ENCODE peak calls at places on chromosomes 4 and X, in five cellular contexts. One of them, this sample, is unnamed.

GRCh38 chrX:46447384-46447783 is 97.8 kb downstream of the ZNF674 start:
- DNase-seq in H1: no peak
- DNase-seq in K562: no peak
- DNase-seq in HCT116: no peak
- DNase-seq in HepG2: peak
- DNase-seq in this sample: no peak

GRCh38 chrX:107449490-107450175 is at the start of gene FRMPD3:
- DNase-seq in K562: no peak
- DNase-seq in HepG2: no peak
- DNase-seq in H1: no peak
- DNase-seq in HCT116: no peak
- DNase-seq in this sample: peak

GRCh38 chrX:79645749-79646148 is 278.6 kb upstream of the ITM2A start:
- DNase-seq in HCT116: no peak
- DNase-seq in HepG2: no peak
- DNase-seq in H1: no peak
- DNase-seq in K562: no peak
- DNase-seq in this sample: no peak

GRCh38 chr4:95363966-95364365 is 184.8 kb downstream of the UNC5C start:
- DNase-seq in HepG2: no peak
- DNase-seq in K562: no peak
- DNase-seq in HCT116: no peak
- DNase-seq in H1: no peak
- DNase-seq in this sample: no peak

GRCh38 chrX:38109042-38109904 is 102.9 kb downstream of the SYTL5 start:
- DNase-seq in K562: no peak
- DNase-seq in H1: no peak
- DNase-seq in HCT116: no peak
- DNase-seq in HepG2: no peak
- DNase-seq in this sample: no peak

GRCh38 chr4:2829933-2830451 is 13.7 kb upstream of the ADD1 start:
- DNase-seq in K562: no peak
- DNase-seq in H1: no peak
- DNase-seq in HepG2: no peak
- DNase-seq in HCT116: no peak
- DNase-seq in this sample: no peak

GRCh38 chr4:153543351-153543750 is 77.2 kb downstream of the TMEM131L start:
- DNase-seq in HCT116: no peak
- DNase-seq in H1: no peak
- DNase-seq in K562: no peak
- DNase-seq in HepG2: no peak
- DNase-seq in this sample: no peak

GRCh38 chr4:155639674-155640529 is 26.7 kb upstream of the GUCY1A1 start:
- DNase-seq in H1: no peak
- DNase-seq in K562: no peak
- DNase-seq in HCT116: no peak
- DNase-seq in HepG2: no peak
- DNase-seq in this sample: no peak

GRCh38 chr4:151961456-151961855 is 200.6 kb upstream of the GATB start:
- DNase-seq in H1: no peak
- DNase-seq in K562: no peak
- DNase-seq in HepG2: no peak
- DNase-seq in HCT116: no peak
- DNase-seq in this sample: no peak

GRCh38 chrX:372856-373640 is 13.7 kb downstream of the PPP2R3B start:
- DNase-seq in HCT116: no peak
- DNase-seq in HepG2: no peak
- DNase-seq in K562: no peak
- DNase-seq in H1: no peak
- DNase-seq in this sample: no peak

GRCh38 chr4:74671074-74671698 is 123.1 kb downstream of the BTC start:
- DNase-seq in HepG2: peak
- DNase-seq in K562: peak
- DNase-seq in HCT116: peak
- DNase-seq in H1: peak
- DNase-seq in this sample: no peak

GRCh38 chrX:37785569-37785968 is 5.7 kb downstream of the CYBB start:
- DNase-seq in HCT116: no peak
- DNase-seq in HepG2: no peak
- DNase-seq in H1: no peak
- DNase-seq in K562: no peak
- DNase-seq in this sample: no peak

GRCh38 chr4:27198246-27198645 is 337.6 kb downstream of the STIM2 start:
- DNase-seq in HepG2: no peak
- DNase-seq in K562: no peak
- DNase-seq in H1: no peak
- DNase-seq in HCT116: no peak
- DNase-seq in this sample: no peak

GRCh38 chr4:37451646-37452045 is 207.1 kb downstream of the NWD2 start:
- DNase-seq in H1: no peak
- DNase-seq in HCT116: no peak
- DNase-seq in HepG2: no peak
- DNase-seq in K562: no peak
- DNase-seq in this sample: no peak

GRCh38 chr4:1777822-1778641 is 15.1 kb upstream of the FGFR3 start:
- DNase-seq in HepG2: peak
- DNase-seq in H1: peak
- DNase-seq in HCT116: no peak
- DNase-seq in K562: peak
- DNase-seq in this sample: no peak

GRCh38 chr4:120815361-120815760 is 107.2 kb downstream of the PRDM5 start:
- DNase-seq in HepG2: no peak
- DNase-seq in H1: no peak
- DNase-seq in K562: no peak
- DNase-seq in HCT116: no peak
- DNase-seq in this sample: no peak

GRCh38 chr4:41307633-41308032 is 50.9 kb downstream of the UCHL1 start:
- DNase-seq in HCT116: no peak
- DNase-seq in H1: no peak
- DNase-seq in HepG2: no peak
- DNase-seq in K562: no peak
- DNase-seq in this sample: no peak
- TF ChIP-seq JUND in HCT116: no peak
- TF ChIP-seq JUND in H1: no peak
- TF ChIP-seq JUND in HepG2: no peak
- TF ChIP-seq JUND in K562: no peak
- TF ChIP-seq JUND in this sample: no peak

GRCh38 chr4:71184195-71184781 is 154.5 kb upstream of the SLC4A4 start:
- DNase-seq in H1: no peak
- DNase-seq in HCT116: peak
- DNase-seq in K562: peak
- DNase-seq in HepG2: peak
- DNase-seq in this sample: peak
- TF ChIP-seq JUND in H1: no peak
- TF ChIP-seq JUND in HCT116: no peak
- TF ChIP-seq JUND in K562: peak
- TF ChIP-seq JUND in HepG2: no peak
- TF ChIP-seq JUND in this sample: no peak

DNA sequence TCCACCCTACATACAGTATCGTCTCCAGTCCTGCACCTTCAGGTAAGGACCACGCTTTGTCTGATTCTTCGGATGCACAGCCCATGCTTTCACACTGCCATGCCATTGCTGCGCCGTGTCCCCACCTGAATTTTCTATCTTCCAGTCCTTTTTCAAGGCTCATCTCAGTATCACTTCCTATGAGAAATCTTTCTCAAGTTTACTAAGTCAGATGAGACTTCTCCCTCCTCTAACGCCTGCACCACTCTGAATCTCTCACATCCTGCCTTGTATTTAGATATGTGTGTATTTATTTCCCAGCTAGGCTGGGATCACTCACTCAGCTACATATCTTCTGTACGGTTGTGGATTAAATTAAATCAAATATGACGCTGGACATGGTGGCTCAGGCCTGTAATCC is 116.8 kb downstream of the SMIM20 start:
- DNase-seq in HepG2: no peak
- DNase-seq in H1: no peak
- DNase-seq in HCT116: no peak
- DNase-seq in K562: no peak
- DNase-seq in this sample: no peak
- TF ChIP-seq JUND in HepG2: no peak
- TF ChIP-seq JUND in H1: no peak
- TF ChIP-seq JUND in HCT116: no peak
- TF ChIP-seq JUND in K562: no peak
- TF ChIP-seq JUND in this sample: no peak

GRCh38 chrX:139823806-139824205 is 109.0 kb downstream of the ATP11C start:
- DNase-seq in H1: no peak
- DNase-seq in K562: no peak
- DNase-seq in HCT116: no peak
- DNase-seq in HepG2: no peak
- DNase-seq in this sample: no peak
- TF ChIP-seq JUND in H1: no peak
- TF ChIP-seq JUND in K562: no peak
- TF ChIP-seq JUND in HCT116: no peak
- TF ChIP-seq JUND in HepG2: no peak
- TF ChIP-seq JUND in this sample: no peak

DNA sequence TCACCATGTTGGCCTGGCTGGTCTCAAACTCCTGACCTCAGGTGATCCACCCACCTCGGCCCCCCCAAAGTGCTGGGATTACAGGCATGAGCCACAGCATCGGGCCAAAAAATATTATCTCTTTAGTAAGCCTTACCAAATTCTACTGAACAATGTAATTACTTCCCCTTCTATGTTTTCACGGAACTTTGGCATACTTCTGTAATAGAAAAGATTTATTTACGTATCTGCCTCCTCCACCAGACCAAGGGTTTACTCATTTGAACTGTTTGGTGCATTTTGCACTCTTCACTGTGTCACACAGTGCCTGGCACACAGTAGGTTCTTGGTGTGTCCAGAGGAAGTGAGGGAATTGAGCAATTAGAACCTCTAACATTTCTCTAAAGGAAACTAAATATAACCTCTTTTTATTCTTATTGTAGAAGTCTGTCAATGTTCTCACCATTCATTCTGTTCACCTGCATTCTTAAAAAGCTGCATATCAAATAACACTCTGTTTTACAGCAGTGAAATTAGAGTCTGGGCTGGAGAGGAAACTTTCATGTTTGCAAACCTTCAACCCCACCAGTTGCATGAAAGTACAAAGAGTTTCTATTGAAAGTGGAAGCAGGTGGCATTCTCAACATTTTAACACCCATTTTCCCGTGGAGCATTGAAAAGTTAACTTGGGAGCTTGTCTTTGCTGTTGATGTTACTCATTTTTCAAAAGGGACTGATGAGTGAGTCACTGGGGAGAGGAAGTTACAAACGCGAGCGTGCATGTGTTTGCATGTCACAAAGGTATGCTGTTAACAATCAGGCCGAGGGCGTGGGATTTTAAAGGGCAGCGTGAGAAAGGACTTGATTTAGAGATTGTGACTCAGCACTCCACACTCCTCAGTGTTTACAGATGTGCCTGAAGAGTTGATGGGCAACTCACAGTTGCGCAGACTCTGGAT is 314.1 kb downstream of the STK32B start:
- DNase-seq in H1: no peak
- DNase-seq in HepG2: peak
- DNase-seq in K562: no peak
- DNase-seq in HCT116: peak
- DNase-seq in this sample: peak
- TF ChIP-seq JUND in H1: no peak
- TF ChIP-seq JUND in HepG2: no peak
- TF ChIP-seq JUND in K562: no peak
- TF ChIP-seq JUND in HCT116: peak
- TF ChIP-seq JUND in this sample: no peak

GRCh38 chr4:122899682-122900081 is 22.7 kb downstream of the NUDT6 start:
- DNase-seq in H1: no peak
- DNase-seq in HepG2: no peak
- DNase-seq in K562: no peak
- DNase-seq in HCT116: no peak
- DNase-seq in this sample: no peak
- TF ChIP-seq JUND in H1: no peak
- TF ChIP-seq JUND in HepG2: no peak
- TF ChIP-seq JUND in K562: no peak
- TF ChIP-seq JUND in HCT116: no peak
- TF ChIP-seq JUND in this sample: no peak

GRCh38 chr4:59374416-59374815 is 1825.7 kb upstream of the ADGRL3 start:
- DNase-seq in HepG2: peak
- DNase-seq in K562: no peak
- DNase-seq in H1: no peak
- DNase-seq in HCT116: no peak
- DNase-seq in this sample: no peak

GRCh38 chr4:59369228-59369627 is 1830.9 kb upstream of the ADGRL3 start:
- DNase-seq in H1: no peak
- DNase-seq in HepG2: no peak
- DNase-seq in HCT116: no peak
- DNase-seq in K562: no peak
- DNase-seq in this sample: no peak
- TF ChIP-seq JUND in H1: no peak
- TF ChIP-seq JUND in HepG2: no peak
- TF ChIP-seq JUND in HCT116: no peak
- TF ChIP-seq JUND in K562: no peak
- TF ChIP-seq JUND in this sample: no peak